ENCODE peak calls at places on chromosomes 11 and 22, in ten cellular contexts. One of them, this sample, is unnamed.

GRCh38 chr22:21802673-21803072 is 64.8 kb downstream of the MAPK1 start:
- DNase-seq in psoas muscle: no peak
- DNase-seq in NAMALWA: no peak
- DNase-seq in HEK293T: no peak
- DNase-seq in neuronal stem cell: no peak
- DNase-seq in KG1: no peak
- DNase-seq in GM12891: no peak
- DNase-seq in left ventricle myocardium inferior: no peak
- DNase-seq in NCI-H2081: no peak
- DNase-seq in heart left ventricle: no peak
- DNase-seq in this sample: no peak

GRCh38 chr22:45997775-45998637 is 21.0 kb upstream of the WNT7B start:
- DNase-seq in GM12891: no peak
- DNase-seq in neuronal stem cell: no peak
- DNase-seq in NAMALWA: no peak
- DNase-seq in heart left ventricle: no peak
- DNase-seq in psoas muscle: no peak
- DNase-seq in NCI-H2081: peak
- DNase-seq in KG1: no peak
- DNase-seq in left ventricle myocardium inferior: peak
- DNase-seq in HEK293T: no peak
- DNase-seq in this sample: no peak

GRCh38 chr22:47221840-47222615 is 459.6 kb downstream of the TBC1D22A start:
- DNase-seq in heart left ventricle: no peak
- DNase-seq in neuronal stem cell: no peak
- DNase-seq in GM12891: no peak
- DNase-seq in left ventricle myocardium inferior: no peak
- DNase-seq in NCI-H2081: peak
- DNase-seq in NAMALWA: no peak
- DNase-seq in HEK293T: no peak
- DNase-seq in KG1: no peak
- DNase-seq in psoas muscle: peak
- DNase-seq in this sample: peak

GRCh38 chr11:73114110-73114834 is 27.8 kb downstream of the FCHSD2 start:
- DNase-seq in NCI-H2081: no peak
- DNase-seq in neuronal stem cell: no peak
- DNase-seq in NAMALWA: no peak
- DNase-seq in psoas muscle: no peak
- DNase-seq in heart left ventricle: no peak
- DNase-seq in left ventricle myocardium inferior: no peak
- DNase-seq in KG1: no peak
- DNase-seq in GM12891: no peak
- DNase-seq in HEK293T: no peak
- DNase-seq in this sample: no peak

GRCh38 chr11:64241175-64241429 is 207 bp downstream of the FKBP2 start:
- DNase-seq in HEK293T: no peak
- DNase-seq in heart left ventricle: no peak
- DNase-seq in GM12891: no peak
- DNase-seq in left ventricle myocardium inferior: no peak
- DNase-seq in KG1: no peak
- DNase-seq in NCI-H2081: no peak
- DNase-seq in psoas muscle: no peak
- DNase-seq in NAMALWA: no peak
- DNase-seq in neuronal stem cell: no peak
- DNase-seq in this sample: no peak

GRCh38 chr11:128814856-128815705 is 52.0 kb downstream of the KCNJ1 start:
- DNase-seq in GM12891: no peak
- DNase-seq in neuronal stem cell: peak
- DNase-seq in HEK293T: peak
- DNase-seq in psoas muscle: peak
- DNase-seq in NCI-H2081: no peak
- DNase-seq in left ventricle myocardium inferior: peak
- DNase-seq in heart left ventricle: peak
- DNase-seq in KG1: no peak
- DNase-seq in NAMALWA: no peak
- DNase-seq in this sample: no peak

GRCh38 chr11:1750840-1751520 is 585 bp upstream of the IFITM10 start:
- DNase-seq in GM12891: no peak
- DNase-seq in psoas muscle: peak
- DNase-seq in KG1: no peak
- DNase-seq in HEK293T: no peak
- DNase-seq in NAMALWA: no peak
- DNase-seq in neuronal stem cell: no peak
- DNase-seq in NCI-H2081: no peak
- DNase-seq in left ventricle myocardium inferior: no peak
- DNase-seq in heart left ventricle: no peak
- DNase-seq in this sample: no peak

GRCh38 chr11:72100009-72100408 is 3.1 kb downstream of the LAMTOR1 start:
- DNase-seq in neuronal stem cell: no peak
- DNase-seq in psoas muscle: no peak
- DNase-seq in NCI-H2081: no peak
- DNase-seq in GM12891: no peak
- DNase-seq in HEK293T: no peak
- DNase-seq in left ventricle myocardium inferior: no peak
- DNase-seq in NAMALWA: no peak
- DNase-seq in KG1: no peak
- DNase-seq in heart left ventricle: no peak
- DNase-seq in this sample: no peak

GRCh38 chr11:76030973-76031590 is 175.2 kb downstream of the WNT11 start:
- DNase-seq in heart left ventricle: no peak
- DNase-seq in KG1: no peak
- DNase-seq in NAMALWA: no peak
- DNase-seq in left ventricle myocardium inferior: no peak
- DNase-seq in NCI-H2081: no peak
- DNase-seq in HEK293T: no peak
- DNase-seq in neuronal stem cell: no peak
- DNase-seq in GM12891: no peak
- DNase-seq in psoas muscle: no peak
- DNase-seq in this sample: no peak

GRCh38 chr11:117076941-117077659 is 21.1 kb downstream of the SIK3 start:
- DNase-seq in HEK293T: no peak
- DNase-seq in heart left ventricle: no peak
- DNase-seq in neuronal stem cell: no peak
- DNase-seq in left ventricle myocardium inferior: no peak
- DNase-seq in NCI-H2081: peak
- DNase-seq in KG1: no peak
- DNase-seq in GM12891: no peak
- DNase-seq in NAMALWA: no peak
- DNase-seq in psoas muscle: no peak
- DNase-seq in this sample: no peak

GRCh38 chr22:18968011-18968749 is 32.1 kb upstream of the PRODH start:
- DNase-seq in HEK293T: no peak
- DNase-seq in left ventricle myocardium inferior: no peak
- DNase-seq in GM12891: no peak
- DNase-seq in NCI-H2081: no peak
- DNase-seq in neuronal stem cell: peak
- DNase-seq in KG1: no peak
- DNase-seq in psoas muscle: peak
- DNase-seq in NAMALWA: no peak
- DNase-seq in heart left ventricle: peak
- DNase-seq in this sample: no peak

GRCh38 chr22:31082606-31083376 is 1.7 kb downstream of the SMTN start:
- DNase-seq in heart left ventricle: peak
- DNase-seq in GM12891: peak
- DNase-seq in psoas muscle: peak
- DNase-seq in KG1: no peak
- DNase-seq in NAMALWA: peak
- DNase-seq in HEK293T: peak
- DNase-seq in neuronal stem cell: no peak
- DNase-seq in left ventricle myocardium inferior: peak
- DNase-seq in NCI-H2081: peak
- DNase-seq in this sample: peak

GRCh38 chr22:27170491-27170890 is 513.1 kb downstream of the MIAT start:
- DNase-seq in NAMALWA: no peak
- DNase-seq in psoas muscle: peak
- DNase-seq in NCI-H2081: no peak
- DNase-seq in left ventricle myocardium inferior: no peak
- DNase-seq in GM12891: no peak
- DNase-seq in KG1: no peak
- DNase-seq in neuronal stem cell: no peak
- DNase-seq in heart left ventricle: no peak
- DNase-seq in HEK293T: no peak
- DNase-seq in this sample: no peak

GRCh38 chr11:10451399-10452116 is 3.5 kb upstream of the AMPD3 start:
- DNase-seq in neuronal stem cell: no peak
- DNase-seq in NCI-H2081: no peak
- DNase-seq in left ventricle myocardium inferior: no peak
- DNase-seq in KG1: no peak
- DNase-seq in heart left ventricle: no peak
- DNase-seq in HEK293T: no peak
- DNase-seq in NAMALWA: no peak
- DNase-seq in psoas muscle: no peak
- DNase-seq in GM12891: no peak
- DNase-seq in this sample: no peak

GRCh38 chr11:120335928-120336640 is at the start of gene ARHGEF12:
- DNase-seq in left ventricle myocardium inferior: peak
- DNase-seq in KG1: peak
- DNase-seq in GM12891: peak
- DNase-seq in HEK293T: peak
- DNase-seq in NAMALWA: peak
- DNase-seq in NCI-H2081: peak
- DNase-seq in psoas muscle: peak
- DNase-seq in heart left ventricle: peak
- DNase-seq in neuronal stem cell: peak
- DNase-seq in this sample: peak

GRCh38 chr11:80388133-80388532 is 947.3 kb upstream of the TENM4 start:
- DNase-seq in left ventricle myocardium inferior: no peak
- DNase-seq in NCI-H2081: no peak
- DNase-seq in NAMALWA: no peak
- DNase-seq in heart left ventricle: no peak
- DNase-seq in KG1: no peak
- DNase-seq in neuronal stem cell: no peak
- DNase-seq in HEK293T: no peak
- DNase-seq in psoas muscle: no peak
- DNase-seq in GM12891: no peak
- DNase-seq in this sample: no peak

GRCh38 chr22:38406617-38407016 is 48.4 kb downstream of the KCNJ4 start:
- DNase-seq in left ventricle myocardium inferior: no peak
- DNase-seq in NCI-H2081: no peak
- DNase-seq in NAMALWA: no peak
- DNase-seq in KG1: no peak
- DNase-seq in neuronal stem cell: no peak
- DNase-seq in psoas muscle: no peak
- DNase-seq in heart left ventricle: no peak
- DNase-seq in GM12891: no peak
- DNase-seq in HEK293T: no peak
- DNase-seq in this sample: no peak

GRCh38 chr11:116714902-116715301 is 57.9 kb downstream of the BUD13 start:
- DNase-seq in heart left ventricle: no peak
- DNase-seq in KG1: no peak
- DNase-seq in left ventricle myocardium inferior: no peak
- DNase-seq in NAMALWA: no peak
- DNase-seq in neuronal stem cell: no peak
- DNase-seq in psoas muscle: no peak
- DNase-seq in GM12891: no peak
- DNase-seq in NCI-H2081: no peak
- DNase-seq in HEK293T: no peak
- DNase-seq in this sample: no peak

GRCh38 chr11:125170406-125171031 is 6.0 kb downstream of the PKNOX2 start:
- DNase-seq in NAMALWA: no peak
- DNase-seq in neuronal stem cell: no peak
- DNase-seq in NCI-H2081: no peak
- DNase-seq in GM12891: no peak
- DNase-seq in HEK293T: no peak
- DNase-seq in KG1: no peak
- DNase-seq in heart left ventricle: peak
- DNase-seq in psoas muscle: peak
- DNase-seq in left ventricle myocardium inferior: peak
- DNase-seq in this sample: no peak